ENCODE peak calls at places on chromosome 1, in five cellular contexts. Z is ovary, V is suprapubic skin, K is K562, U is stomach. W is an unnamed sample.

GRCh38 chr1:92030701-92031107 is 919 bp downstream of the EPHX4 start:
- DNase-seq in Z (no peak), V (no peak), K (no peak), U (no peak), W (no peak)

GRCh38 chr1:202697038-202697437 is 13.2 kb downstream of the SYT2 start:
- DNase-seq in Z (no peak), V (no peak), K (no peak), U (peak; percentile 56), W (no peak)

GRCh38 chr1:169163059-169163458 is 56.6 kb downstream of the ATP1B1 start:
- DNase-seq in Z (no peak), V (no peak), K (no peak), U (no peak), W (no peak)

GRCh38 chr1:60915441-60915840 is 166.9 kb upstream of the NFIA start:
- DNase-seq in Z (no peak), V (no peak), K (no peak), U (no peak), W (no peak)

GRCh38 chr1:87279966-87280535 is 48.6 kb upstream of the LMO4 start:
- DNase-seq in Z (no peak), V (no peak), K (no peak), U (no peak), W (no peak)

GRCh38 chr1:63148825-63149645 is 173.3 kb upstream of the FOXD3 start:
- DNase-seq in Z (peak; percentile 16), V (no peak), K (peak; percentile 32), U (peak; percentile 32), W (no peak)

GRCh38 chr1:116166011-116166571 is 54.9 kb downstream of the MAB21L3 start:
- DNase-seq in Z (no peak), V (no peak), K (no peak), U (no peak), W (peak; percentile 85)

GRCh38 chr1:202658251-202658650 is 52.0 kb downstream of the SYT2 start:
- DNase-seq in Z (no peak), V (no peak), K (no peak), U (no peak), W (no peak)

GRCh38 chr1:181044449-181044966 is 10.7 kb downstream of the MR1 start:
- DNase-seq in Z (no peak), V (no peak), K (no peak), U (peak; percentile 30), W (no peak)

GRCh38 chr1:208086116-208086515 is 158.1 kb downstream of the PLXNA2 start:
- DNase-seq in Z (no peak), V (no peak), K (no peak), U (no peak), W (no peak)

GRCh38 chr1:1360511-1361169 is 2.3 kb upstream of the MXRA8 start:
- DNase-seq in Z (peak; percentile 46), V (peak; percentile 84), K (no peak), U (no peak), W (no peak)

GRCh38 chr1:79617777-79618176 is 611.2 kb upstream of the ADGRL4 start:
- DNase-seq in Z (no peak), V (no peak), K (peak; percentile 9), U (no peak), W (no peak)

GRCh38 chr1:67604778-67605177 is 80.2 kb upstream of the GADD45A start:
- DNase-seq in Z (no peak), V (no peak), K (no peak), U (no peak), W (no peak)

GRCh38 chr1:177966199-177966598 is 3.7 kb downstream of the SEC16B start:
- DNase-seq in Z (no peak), V (no peak), K (no peak), U (no peak), W (no peak)

GRCh38 chr1:185821612-185822385 is 87.6 kb downstream of the HMCN1 start:
- DNase-seq in Z (no peak), V (no peak), K (no peak), U (no peak), W (no peak)

GRCh38 chr1:160855181-160855981 is 7.3 kb downstream of the CD244 start:
- DNase-seq in Z (no peak), V (no peak), K (no peak), U (no peak), W (no peak)

GRCh38 chr1:239987103-239987745 is 104.5 kb upstream of the FMN2 start:
- DNase-seq in Z (peak; percentile 40), V (no peak), K (peak; percentile 45), U (peak; percentile 62), W (peak; percentile 75)

GRCh38 chr1:162003825-162004205 is 19.9 kb downstream of the OLFML2B start:
- DNase-seq in Z (no peak), V (no peak), K (no peak), U (no peak), W (no peak)

GRCh38 chr1:153100241-153100640 is 5.9 kb upstream of the SPRR2E start:
- DNase-seq in Z (no peak), V (no peak), K (no peak), U (no peak), W (no peak)

GRCh38 chr1:248215880-248216279 is 15.3 kb upstream of the OR2M4 start:
- DNase-seq in Z (no peak), V (no peak), K (no peak), U (no peak), W (no peak)

GRCh38 chr1:99277066-99277465 is 12.8 kb downstream of the PLPPR4 start:
- DNase-seq in Z (no peak), V (no peak), K (no peak), U (no peak), W (no peak)

GRCh38 chr1:99281109-99281508 is 16.8 kb downstream of the PLPPR4 start:
- DNase-seq in Z (no peak), V (no peak), K (no peak), U (no peak), W (no peak)

GRCh38 chr1:99282536-99282935 is 18.2 kb downstream of the PLPPR4 start:
- DNase-seq in Z (no peak), V (no peak), K (no peak), U (no peak), W (no peak)

DNA sequence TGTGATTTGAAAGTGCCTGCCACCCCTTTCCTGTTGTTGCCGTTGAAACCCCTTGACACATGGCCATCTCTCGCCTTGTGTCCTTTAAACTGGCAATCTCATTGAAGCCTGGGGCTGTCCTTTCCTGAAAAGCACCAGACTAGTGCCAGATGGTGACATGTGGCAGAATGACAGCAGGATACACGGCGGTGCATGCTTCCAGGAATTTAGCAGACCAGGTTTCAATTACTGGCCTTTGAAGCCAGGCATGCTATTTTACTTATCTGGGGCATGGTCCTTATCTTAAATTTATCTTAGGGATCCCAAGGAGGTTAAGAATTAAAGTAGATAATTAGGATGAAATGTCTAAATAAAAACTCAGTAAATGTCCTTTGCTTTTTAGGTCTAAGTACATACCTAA is 15.2 kb downstream of the PLPPR4 start:
- DNase-seq in Z (no peak), V (no peak), K (no peak), U (no peak), W (no peak)
- TF ChIP-seq EP300 in Z (no peak), V (no peak), K (no peak), U (no peak), W (no peak)

GRCh38 chr1:205454903-205455335 is 926 bp downstream of the BLACAT1 start:
- DNase-seq in Z (no peak), V (no peak), K (no peak), U (no peak), W (no peak)

GRCh38 chr1:205458777-205459566 is 3.1 kb upstream of the BLACAT1 start:
- DNase-seq in Z (no peak), V (no peak), K (peak; percentile 59), U (no peak), W (no peak)

GRCh38 chr1:205455581-205456382 is at the start of gene BLACAT1:
- DNase-seq in Z (no peak), V (no peak), K (no peak), U (no peak), W (no peak)

GRCh38 chr1:205456868-205457724 is 1.3 kb upstream of the BLACAT1 start:
- DNase-seq in Z (no peak), V (no peak), K (peak; percentile 53), U (no peak), W (no peak)

DNA sequence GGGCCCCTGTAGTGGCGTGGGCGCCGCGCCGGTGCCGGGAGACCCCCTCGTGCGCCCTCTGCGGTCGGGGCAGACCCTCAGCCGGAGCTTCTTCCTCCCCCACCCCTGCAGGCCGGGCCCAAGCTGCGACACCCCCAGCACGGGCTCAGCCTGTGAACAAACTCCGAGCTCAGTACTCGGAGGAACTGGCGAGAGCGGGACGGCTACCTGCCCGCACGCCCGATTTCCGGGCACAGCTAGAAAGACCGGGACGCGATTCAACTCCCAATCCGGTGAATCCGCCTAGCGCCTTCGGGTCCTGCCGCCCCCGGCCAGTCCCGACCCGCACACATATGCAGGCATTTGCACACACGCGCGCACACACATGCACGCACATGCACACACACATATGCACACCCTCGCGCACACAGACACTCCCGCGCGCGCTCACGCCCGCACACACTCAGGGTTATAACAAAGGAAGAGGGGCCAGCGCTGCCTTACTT is 580 bp upstream of the BLACAT1 start:
- DNase-seq in Z (no peak), V (no peak), K (no peak), U (no peak), W (no peak)
- H3K27me3 ChIP-seq in Z (peaks cover 5% of the 10 kb centered on the region), V (peaks cover 99% of the 10 kb centered on the region), K (peaks cover 35% of the 10 kb centered on the region), U (peaks cover 85% of the 10 kb centered on the region), W (peaks cover 6% of the 10 kb centered on the region)

GRCh38 chr1:32980080-32980479 is 15.5 kb upstream of the RNF19B start:
- DNase-seq in Z (no peak), V (no peak), K (no peak), U (no peak), W (no peak)

GRCh38 chr1:32983039-32983438 is 18.4 kb upstream of the RNF19B start:
- DNase-seq in Z (no peak), V (no peak), K (no peak), U (no peak), W (no peak)

GRCh38 chr1:32984090-32984828 is 19.6 kb upstream of the RNF19B start:
- DNase-seq in Z (no peak), V (no peak), K (no peak), U (no peak), W (no peak)

GRCh38 chr1:32978854-32979253 is 14.2 kb upstream of the RNF19B start:
- DNase-seq in Z (no peak), V (no peak), K (no peak), U (no peak), W (no peak)

GRCh38 chr1:32981003-32981909 is 16.6 kb upstream of the RNF19B start:
- DNase-seq in Z (no peak), V (no peak), K (no peak), U (peak; percentile 70), W (no peak)
- TF ChIP-seq EP300 in Z (no peak), V (no peak), K (peak; percentile 17), U (no peak), W (no peak)

GRCh38 chr1:24406783-24407182 is 6.8 kb downstream of the STPG1 start:
- DNase-seq in Z (no peak), V (no peak), K (no peak), U (no peak), W (no peak)

GRCh38 chr1:24409535-24409934 is 4.0 kb downstream of the STPG1 start:
- DNase-seq in Z (no peak), V (no peak), K (no peak), U (no peak), W (no peak)

GRCh38 chr1:24400065-24400464 is 13.5 kb downstream of the STPG1 start:
- DNase-seq in Z (no peak), V (no peak), K (no peak), U (no peak), W (no peak)

DNA sequence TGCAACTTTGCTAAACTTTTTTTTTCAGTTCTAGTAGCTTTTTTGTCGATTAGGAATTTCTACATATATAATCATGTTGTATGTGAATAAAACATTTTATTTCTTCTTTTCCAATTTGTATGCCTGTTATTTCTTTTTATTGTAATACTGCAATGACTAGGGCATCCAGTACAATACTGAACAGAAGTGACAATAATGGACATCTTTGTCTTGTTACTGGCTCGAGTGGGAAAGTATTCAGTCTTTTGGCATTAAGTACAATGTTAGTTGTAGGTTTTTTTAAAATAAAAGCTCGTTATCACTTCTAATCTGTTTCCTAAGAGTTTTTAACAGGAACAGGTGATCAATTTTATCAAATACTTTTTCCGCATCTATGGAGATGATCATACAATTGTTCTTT is 9.8 kb downstream of the STPG1 start:
- DNase-seq in Z (no peak), V (no peak), K (no peak), U (no peak), W (no peak)
- H3K27me3 ChIP-seq in Z (no peaks in the 10 kb centered on the region), V (no peaks in the 10 kb centered on the region), K (no peaks in the 10 kb centered on the region), U (no peaks in the 10 kb centered on the region), W (no peaks in the 10 kb centered on the region)

W was measured in esophagus muscularis mucosa.